ENCODE peak calls at places on chromosomes 6 and 20, in eight cellular contexts. S is MV-4-11, N is ascending aorta, J is heart left ventricle, U is H54, D is neural crest cell, W is HuH-7.5, I is RWPE1. G is an unnamed sample.

GRCh38 chr6:5968817-5969726 is 37.7 kb downstream of the NRN1 start:
- DNase-seq in U (peak; percentile 63), D (no peak), W (no peak), J (peak; percentile 63), I (peak; percentile 43), N (peak; percentile 40), S (peak; percentile 62), G (no peak)

GRCh38 chr6:122789862-122790739 is 1.0 kb downstream of the SMPDL3A start:
- DNase-seq in I (peak; percentile 4), N (no peak), W (peak; percentile 11), J (no peak), D (no peak), U (no peak), S (peak; percentile 43), G (peak; percentile 66)

GRCh38 chr6:44016131-44016870 is 111.0 kb downstream of the MRPL14 start:
- DNase-seq in U (no peak), N (no peak), I (no peak), S (no peak), D (no peak), W (no peak), J (no peak), G (no peak)

GRCh38 chr20:32296412-32296811 is 19.0 kb downstream of the KIF3B start:
- DNase-seq in J (no peak), N (no peak), W (no peak), I (no peak), D (no peak), S (peak; percentile 3), U (no peak), G (no peak)

GRCh38 chr20:36467076-36467999 is 74.0 kb upstream of the MYL9 start:
- DNase-seq in N (no peak), I (peak; percentile 81), U (peak; percentile 70), J (peak; percentile 63), D (no peak), W (no peak), S (no peak), G (peak; percentile 64)

GRCh38 chr6:125574604-125575003 is 174.8 kb upstream of the HEY2 start:
- DNase-seq in S (no peak), W (no peak), U (no peak), D (no peak), J (no peak), N (no peak), I (no peak), G (no peak)

GRCh38 chr6:54525731-54526130 is 217.5 kb downstream of the TINAG start:
- DNase-seq in W (no peak), J (no peak), U (no peak), N (no peak), I (no peak), D (no peak), S (no peak), G (peak; percentile 77)

GRCh38 chr20:33689973-33690372 is 3.8 kb upstream of the E2F1 start:
- DNase-seq in J (no peak), S (peak; percentile 96), I (no peak), U (no peak), D (no peak), W (no peak), N (no peak), G (no peak)

GRCh38 chr6:3013486-3013885 is 13.8 kb downstream of the NQO2 start:
- DNase-seq in J (no peak), N (no peak), D (no peak), W (no peak), S (peak; percentile 57), I (peak; percentile 72), U (peak; percentile 61), G (peak; percentile 73)

GRCh38 chr6:118705799-118706481 is 54.5 kb upstream of the CEP85L start:
- DNase-seq in U (no peak), I (no peak), N (no peak), S (peak; percentile 21), J (peak; percentile 20), W (no peak), D (no peak), G (no peak)

GRCh38 chr20:53247460-53248103 is 275.4 kb downstream of the TSHZ2 start:
- DNase-seq in S (no peak), I (no peak), U (no peak), W (no peak), N (no peak), D (no peak), J (no peak), G (no peak)

GRCh38 chr20:34129518-34130162 is 17.6 kb upstream of the EIF2S2 start:
- DNase-seq in D (peak; percentile 70), W (peak; percentile 90), J (peak; percentile 52), N (no peak), U (peak; percentile 47), I (peak; percentile 85), S (peak; percentile 47), G (peak; percentile 13)

GRCh38 chr6:169008641-169009040 is 245.0 kb downstream of the THBS2 start:
- DNase-seq in W (no peak), S (peak; percentile 83), D (no peak), N (no peak), I (no peak), J (no peak), U (no peak), G (no peak)

GRCh38 chr6:145963216-145964068 is 716 bp downstream of the SHPRH start:
- DNase-seq in W (peak; percentile 32), S (peak; percentile 46), J (no peak), I (peak; percentile 38), D (no peak), U (peak; percentile 11), N (no peak), G (peak; percentile 45)

GRCh38 chr6:124487778-124488431 is 474.3 kb upstream of the RNF217 start:
- DNase-seq in S (no peak), N (no peak), J (no peak), I (peak; percentile 56), U (no peak), D (no peak), W (no peak), G (peak; percentile 27)

GRCh38 chr20:37911838-37912273 is 8.9 kb downstream of the VSTM2L start:
- DNase-seq in D (peak; percentile 39), U (no peak), S (peak; percentile 9), N (no peak), I (no peak), W (no peak), J (peak; percentile 30), G (no peak)

GRCh38 chr6:160348552-160349441 is 619 bp downstream of the SLC22A3 start:
- DNase-seq in U (no peak), S (no peak), W (peak; percentile 72), D (peak; percentile 36), J (no peak), I (peak; percentile 38), N (no peak), G (peak; percentile 18)

GRCh38 chr20:31989030-31989645 is 21.1 kb upstream of the CCM2L start:
- DNase-seq in I (no peak), W (no peak), J (no peak), S (no peak), U (no peak), D (no peak), N (no peak), G (no peak)

GRCh38 chr6:96939019-96939805 is 14.7 kb downstream of the KLHL32 start:
- DNase-seq in D (no peak), W (no peak), U (no peak), N (no peak), J (no peak), S (no peak), I (peak; percentile 53), G (peak; percentile 79)

GRCh38 chr6:160919713-160920112 is 71.9 kb upstream of the MAP3K4 start:
- DNase-seq in U (peak; percentile 8), N (no peak), J (no peak), S (no peak), I (peak; percentile 67), W (no peak), D (no peak), G (peak; percentile 77)

GRCh38 chr20:14853079-14853478 is 515.7 kb upstream of the FLRT3 start:
- DNase-seq in S (no peak), J (no peak), U (no peak), D (no peak), N (no peak), W (no peak), I (no peak), G (no peak)

GRCh38 chr6:24924956-24925355 is 10.8 kb downstream of the RIPOR2 start:
- DNase-seq in J (no peak), N (no peak), U (no peak), I (no peak), D (no peak), W (no peak), S (no peak), G (no peak)

GRCh38 chr6:160882741-160883340 is 108.7 kb upstream of the MAP3K4 start:
- DNase-seq in W (no peak), S (no peak), D (no peak), I (peak; percentile 11), J (no peak), N (no peak), U (no peak), G (peak; percentile 34)

GRCh38 chr6:169186496-169187169 is 67.0 kb downstream of the THBS2 start:
- DNase-seq in N (no peak), U (no peak), W (no peak), J (no peak), D (no peak), I (no peak), S (no peak), G (no peak)

GRCh38 chr20:23159923-23160445 is 73.9 kb upstream of the CD93 start:
- DNase-seq in N (no peak), S (no peak), W (no peak), U (no peak), D (no peak), I (no peak), J (no peak), G (no peak)

GRCh38 chr20:50916257-50916656 is 15.0 kb downstream of the ADNP start:
- DNase-seq in J (no peak), N (no peak), U (no peak), S (no peak), I (peak; percentile 90), W (no peak), D (no peak), G (peak; percentile 88)

GRCh38 chr20:33654680-33655161 is 7.4 kb upstream of the C20orf144 start:
- DNase-seq in J (no peak), S (no peak), I (no peak), W (no peak), N (no peak), D (no peak), U (no peak), G (no peak)

GRCh38 chr6:52407467-52407866 is 12.7 kb upstream of the EFHC1 start:
- DNase-seq in D (no peak), W (no peak), S (peak; percentile 52), U (no peak), N (no peak), J (no peak), I (peak; percentile 55), G (no peak)

GRCh38 chr6:25136879-25137278 is 142.3 kb upstream of the CARMIL1 start:
- DNase-seq in S (peak; percentile 25), U (no peak), W (no peak), N (no peak), J (peak; percentile 52), I (no peak), D (no peak), G (no peak)

GRCh38 chr6:27795697-27796494 is 116.3 kb downstream of the OR2B2 start:
- DNase-seq in D (peak; percentile 74), U (no peak), J (peak; percentile 51), I (peak; percentile 74), N (no peak), S (peak; percentile 89), W (no peak), G (peak; percentile 65)

GRCh38 chr6:8059129-8059528 is 5.1 kb downstream of the BLOC1S5 start:
- DNase-seq in S (peak; percentile 42), U (no peak), I (no peak), D (no peak), J (no peak), W (no peak), N (no peak), G (no peak)

GRCh38 chr6:110125361-110125760 is 54.1 kb downstream of the WASF1 start:
- DNase-seq in J (no peak), W (no peak), U (no peak), N (no peak), D (no peak), I (no peak), S (no peak), G (no peak)

GRCh38 chr6:52540286-52540902 is 36.5 kb downstream of the TRAM2 start:
- DNase-seq in U (no peak), I (no peak), D (no peak), N (no peak), S (no peak), W (no peak), J (no peak), G (no peak)

GRCh38 chr20:24634855-24635254 is 165.4 kb downstream of the SYNDIG1 start:
- DNase-seq in D (no peak), W (peak; percentile 40), U (peak; percentile 94), S (peak; percentile 24), J (no peak), I (peak; percentile 23), N (no peak), G (no peak)

G was measured in foreskin keratinocyte.